ENCODE peak calls at places on chromosomes 3 and 15, in four cellular contexts. I is ovary, C is K562, J is suprapubic skin. T is an unnamed sample. For H3K27me3, the result is how much of the 10 kb centered on the place peaks cover.

GRCh38 chr3:184300377-184300717 is 1.3 kb downstream of the PSMD2 start:
- DNase-seq in I (no peak), C (no peak), J (no peak), T (no peak)

GRCh38 chr15:90097475-90097874 is 4.8 kb downstream of the IDH2 start:
- DNase-seq in I (no peak), C (no peak), J (no peak), T (peak)

GRCh38 chr3:179695672-179696313 is 43.0 kb downstream of the USP13 start:
- DNase-seq in I (no peak), C (no peak), J (no peak), T (no peak)

GRCh38 chr3:53109190-53109589 is 21.0 kb downstream of the RFT1 start:
- DNase-seq in I (no peak), C (no peak), J (no peak), T (no peak)

GRCh38 chr3:112640864-112641751 is at the start of gene CCDC80:
- DNase-seq in I (no peak), C (peak), J (no peak), T (no peak)

GRCh38 chr15:33126559-33127290 is 67.8 kb downstream of the FMN1 start:
- DNase-seq in I (peak), C (peak), J (peak), T (peak)

GRCh38 chr3:25820372-25820771 is 30.5 kb downstream of the OXSM start:
- DNase-seq in I (no peak), C (peak), J (no peak), T (no peak)

GRCh38 chr3:127448671-127449070 is 141.9 kb downstream of the TPRA1 start:
- DNase-seq in I (no peak), C (no peak), J (peak), T (no peak)

GRCh38 chr3:126512026-126512425 is 5.5 kb downstream of the UROC1 start:
- DNase-seq in I (no peak), C (no peak), J (no peak), T (no peak)

GRCh38 chr15:49621327-49622210 is 721 bp downstream of the DTWD1 start:
- DNase-seq in I (no peak), C (peak), J (no peak), T (no peak)

GRCh38 chr3:58994746-58995330 is 55.0 kb downstream of the CFAP20DC start:
- DNase-seq in I (no peak), C (peak), J (no peak), T (no peak)

GRCh38 chr15:64038878-64039277 is 7.4 kb downstream of the DAPK2 start:
- DNase-seq in I (no peak), C (peak), J (no peak), T (no peak)

GRCh38 chr3:126982522-126983175 is at the start of gene PLXNA1:
- DNase-seq in I (peak), C (peak), J (no peak), T (peak)

GRCh38 chr3:151367448-151367847 is 17.1 kb downstream of the P2RY12 start:
- DNase-seq in I (no peak), C (no peak), J (no peak), T (no peak)

GRCh38 chr15:29698030-29698701 is 124.1 kb downstream of the TJP1 start:
- DNase-seq in I (no peak), C (no peak), J (no peak), T (no peak)

GRCh38 chr3:100634493-100635272 is 25.3 kb downstream of the ADGRG7 start:
- DNase-seq in I (no peak), C (peak), J (no peak), T (no peak)

GRCh38 chr15:91855684-91856553 is 2.4 kb downstream of the SLCO3A1 start:
- DNase-seq in I (no peak), C (no peak), J (no peak), T (no peak)

GRCh38 chr3:122786067-122786466 is 7.6 kb downstream of the HSPBAP1 start:
- DNase-seq in I (no peak), C (no peak), J (no peak), T (no peak)

GRCh38 chr3:113223831-113224240 is 12.5 kb downstream of the BOC start:
- DNase-seq in I (no peak), C (no peak), J (no peak), T (no peak)

GRCh38 chr15:62107561-62108110 is 40.9 kb downstream of the C2CD4A start:
- DNase-seq in I (no peak), C (no peak), J (no peak), T (no peak)

GRCh38 chr15:65411470-65412071 is 11.2 kb downstream of the IGDCC4 start:
- DNase-seq in I (no peak), C (no peak), J (no peak), T (no peak)

GRCh38 chr3:128483657-128484403 is 9.2 kb downstream of the GATA2 start:
- DNase-seq in I (no peak), C (peak), J (no peak), T (no peak)

GRCh38 chr3:152199069-152199838 is 69.5 kb upstream of the MBNL1 start:
- DNase-seq in I (no peak), C (peak), J (no peak), T (no peak)

GRCh38 chr15:78838480-78838879 is 27.2 kb upstream of the ADAMTS7 start:
- DNase-seq in I (no peak), C (no peak), J (no peak), T (no peak)

GRCh38 chr3:187291001-187291511 is 481 bp downstream of the MASP1 start:
- DNase-seq in I (peak), C (no peak), J (no peak), T (no peak)

GRCh38 chr15:57427367-57427821 is 51.1 kb downstream of the CGNL1 start:
- DNase-seq in I (no peak), C (no peak), J (no peak), T (no peak)

GRCh38 chr15:99442268-99442897 is 123.4 kb upstream of the MEF2A start:
- DNase-seq in I (peak), C (no peak), J (no peak), T (no peak)

GRCh38 chr15:99443056-99443756 is 122.6 kb upstream of the MEF2A start:
- DNase-seq in I (peak), C (no peak), J (no peak), T (no peak)

GRCh38 chr15:99441427-99441766 is 124.4 kb upstream of the MEF2A start:
- DNase-seq in I (no peak), C (no peak), J (no peak), T (no peak)

GRCh38 chr15:99440551-99441426 is 125.0 kb upstream of the MEF2A start:
- DNase-seq in I (peak), C (peak), J (no peak), T (no peak)

GRCh38 chr15:99441871-99442267 is 123.9 kb upstream of the MEF2A start:
- DNase-seq in I (no peak), C (no peak), J (no peak), T (no peak)
- H3K27ac ChIP-seq in I (no peak), C (no peak), J (peak), T (no peak)

DNA sequence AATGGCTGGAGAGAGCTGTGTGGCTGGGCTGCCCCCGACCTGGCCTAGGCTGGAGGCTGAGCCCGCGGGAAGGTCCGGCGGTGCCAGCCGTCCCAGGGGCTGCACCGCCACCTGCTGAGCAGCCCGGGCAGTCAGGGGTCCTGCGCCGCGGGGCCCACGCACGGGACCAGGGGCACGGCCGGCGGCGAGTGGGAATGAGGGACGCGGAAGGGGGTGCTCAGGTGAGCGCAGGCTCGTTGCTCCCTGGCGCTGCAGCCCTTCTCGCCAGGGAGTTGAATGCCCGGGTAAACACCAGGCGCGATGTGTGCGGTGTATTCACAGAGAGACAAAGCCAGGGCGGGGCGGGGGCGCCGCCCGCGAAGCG is 666 bp upstream of the SEMA3F start:
- DNase-seq in I (no peak), C (no peak), J (no peak), T (no peak)
- TF ChIP-seq CTCF in I (no peak), C (peak), J (no peak), T (no peak)

DNA sequence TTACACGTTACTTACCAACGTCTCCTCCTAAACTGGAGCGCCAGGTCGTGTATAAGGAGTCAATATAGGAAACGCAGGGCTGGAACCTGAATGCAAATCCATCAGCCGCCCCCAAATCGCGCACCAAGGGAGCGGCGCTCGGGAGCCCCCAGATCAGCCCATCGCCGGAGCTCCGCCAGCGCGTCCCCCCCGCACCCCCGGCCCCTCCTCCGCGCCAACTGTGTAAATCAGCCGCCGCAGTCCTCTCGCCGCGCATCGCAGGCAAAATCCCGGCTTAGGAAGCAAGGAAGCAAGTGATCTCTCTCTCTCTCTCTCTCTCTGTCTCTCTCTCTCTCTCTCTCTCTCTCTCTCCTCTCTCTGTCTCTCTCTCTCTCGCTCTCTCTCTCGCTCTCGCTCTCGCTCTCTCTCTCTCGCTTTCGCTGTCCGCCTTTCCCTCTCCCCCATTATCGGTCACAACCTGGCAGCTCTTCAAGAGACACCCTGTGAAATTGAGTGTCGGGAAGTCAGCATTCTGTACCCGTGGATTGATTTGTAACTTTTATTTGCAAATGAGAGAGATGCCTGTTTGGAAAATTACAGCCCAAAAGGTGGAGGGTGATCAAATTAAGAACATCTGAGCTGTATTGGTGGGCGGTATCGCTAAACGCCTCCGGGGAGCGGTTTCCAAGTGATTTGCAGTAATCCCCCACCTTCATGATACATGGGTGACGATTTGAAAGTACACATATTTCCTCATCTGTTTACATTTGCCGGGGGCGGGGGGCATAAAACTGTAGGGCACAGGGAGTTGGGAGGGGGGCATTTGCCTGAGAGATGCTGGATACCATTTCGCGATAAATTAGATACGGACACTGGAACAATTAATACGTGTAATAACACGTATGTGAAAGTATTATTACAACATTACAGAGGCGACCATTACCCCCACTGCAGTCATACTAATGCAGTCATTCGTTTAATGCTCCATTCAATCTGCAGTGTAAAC is 685 bp upstream of the SLITRK3 start:
- DNase-seq in I (no peak), C (no peak), J (no peak), T (no peak)
- H3K27me3 ChIP-seq in I (under half), C (under half), J (half or more), T (under half)

GRCh38 chr3:115768661-115769060 is 145.4 kb downstream of the GAP43 start:
- DNase-seq in I (no peak), C (no peak), J (no peak), T (no peak)

DNA sequence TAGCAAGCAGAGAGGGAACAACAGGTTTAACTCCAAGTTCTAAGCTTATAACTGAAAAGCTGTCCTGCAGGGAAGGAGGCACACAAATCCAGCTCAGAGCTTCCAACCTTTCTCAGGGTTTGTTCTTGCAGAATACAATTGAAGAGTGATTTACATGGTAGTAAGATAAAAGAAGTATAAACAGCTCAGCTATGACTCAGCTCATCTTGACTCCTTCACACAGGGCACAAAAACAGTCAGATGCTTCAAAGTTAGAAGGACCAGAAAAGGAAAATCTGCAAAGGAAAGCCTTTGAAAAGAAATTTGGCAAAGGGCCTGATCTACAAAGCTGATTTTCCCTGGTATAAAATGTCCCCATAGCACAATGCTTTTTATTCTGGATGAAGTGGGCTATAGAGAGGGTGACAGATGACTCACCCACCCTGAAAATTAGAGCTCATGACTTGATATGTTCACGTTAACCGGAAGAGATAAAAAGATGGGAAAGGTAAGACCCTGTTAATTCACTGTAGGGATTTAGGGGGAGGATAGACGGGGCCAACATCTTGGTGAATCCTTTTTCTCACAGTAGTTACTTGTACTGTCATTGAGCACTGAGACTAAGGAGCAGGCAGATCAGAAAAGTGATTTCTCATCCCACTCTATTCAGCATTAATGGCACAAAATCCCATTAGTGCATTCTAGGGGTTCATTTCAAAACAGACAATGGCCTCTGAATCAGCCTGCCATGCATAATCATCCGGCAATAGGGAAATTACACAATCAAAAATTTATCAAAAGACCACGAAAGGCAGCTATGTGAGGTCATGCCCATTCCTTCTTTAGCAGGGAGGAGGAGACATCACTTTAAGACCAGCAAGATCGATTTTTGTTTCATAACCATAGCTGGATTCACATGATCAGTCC is 143.5 kb downstream of the GAP43 start:
- DNase-seq in I (no peak), C (no peak), J (no peak), T (no peak)
- H3K27ac ChIP-seq in I (no peak), C (no peak), J (no peak), T (no peak)

GRCh38 chr15:39354188-39354587 is 226.7 kb upstream of the THBS1 start:
- DNase-seq in I (no peak), C (no peak), J (no peak), T (no peak)
- TF ChIP-seq CTCF in I (no peak), C (no peak), J (no peak), T (no peak)

GRCh38 chr3:118445036-118445435 is 589.6 kb downstream of the IGSF11 start:
- DNase-seq in I (no peak), C (no peak), J (no peak), T (no peak)

GRCh38 chr3:118447326-118447725 is 587.3 kb downstream of the IGSF11 start:
- DNase-seq in I (no peak), C (peak), J (no peak), T (no peak)
- H3K27me3 ChIP-seq in I (under half), C (under half), J (under half), T (under half)

GRCh38 chr3:39096775-39097174 is 10.7 kb downstream of the GORASP1 start:
- DNase-seq in I (no peak), C (no peak), J (no peak), T (no peak)
- H3K27ac ChIP-seq in I (no peak), C (no peak), J (no peak), T (no peak)

GRCh38 chr15:75033809-75034208 is 10.4 kb downstream of the PPCDC start:
- DNase-seq in I (no peak), C (no peak), J (no peak), T (no peak)
- TF ChIP-seq CTCF in I (no peak), C (no peak), J (no peak), T (no peak)

T was measured in CD4-positive, alpha-beta T cell.